ENCODE peak calls at places on chromosome 1, in six cellular contexts. One of them, this sample, is unnamed.

GRCh38 chr1:211511947-211512346 is 20.0 kb upstream of the RD3 start:
- DNase-seq in AG08396: no peak
- DNase-seq in Caco-2: no peak
- DNase-seq in activated CD8-positive, alpha-beta memory T cell treated with anti-CD3 and anti-CD28 coated beads, Interleukin-2, amount 10 ng/mL, durations not matched to agents 7 days and 5 days: no peak
- DNase-seq in activated naive CD4-positive, alpha-beta T cell treated with anti-CD3 and anti-CD28 coated beads, Interleukin-2, amount 50 U/mL, for 72 hours: no peak
- DNase-seq in foreskin fibroblast: peak; percentile 27
- DNase-seq in this sample: no peak

GRCh38 chr1:153404768-153405167 is 11.6 kb upstream of the S100A7A start:
- DNase-seq in AG08396: peak; percentile 33
- DNase-seq in Caco-2: peak; percentile 69
- DNase-seq in activated CD8-positive, alpha-beta memory T cell treated with anti-CD3 and anti-CD28 coated beads, Interleukin-2, amount 10 ng/mL, durations not matched to agents 7 days and 5 days: peak; percentile 62
- DNase-seq in activated naive CD4-positive, alpha-beta T cell treated with anti-CD3 and anti-CD28 coated beads, Interleukin-2, amount 50 U/mL, for 72 hours: peak; percentile 74
- DNase-seq in foreskin fibroblast: peak; percentile 6
- DNase-seq in this sample: peak; percentile 26

GRCh38 chr1:213519098-213519497 is 468.1 kb downstream of the RPS6KC1 start:
- DNase-seq in AG08396: no peak
- DNase-seq in Caco-2: no peak
- DNase-seq in activated CD8-positive, alpha-beta memory T cell treated with anti-CD3 and anti-CD28 coated beads, Interleukin-2, amount 10 ng/mL, durations not matched to agents 7 days and 5 days: no peak
- DNase-seq in activated naive CD4-positive, alpha-beta T cell treated with anti-CD3 and anti-CD28 coated beads, Interleukin-2, amount 50 U/mL, for 72 hours: no peak
- DNase-seq in foreskin fibroblast: no peak
- DNase-seq in this sample: no peak

GRCh38 chr1:51673279-51673678 is 56.4 kb downstream of the OSBPL9 start:
- DNase-seq in AG08396: no peak
- DNase-seq in Caco-2: no peak
- DNase-seq in activated CD8-positive, alpha-beta memory T cell treated with anti-CD3 and anti-CD28 coated beads, Interleukin-2, amount 10 ng/mL, durations not matched to agents 7 days and 5 days: no peak
- DNase-seq in activated naive CD4-positive, alpha-beta T cell treated with anti-CD3 and anti-CD28 coated beads, Interleukin-2, amount 50 U/mL, for 72 hours: no peak
- DNase-seq in foreskin fibroblast: no peak
- DNase-seq in this sample: no peak

GRCh38 chr1:213931804-213932203 is 56.0 kb upstream of the PROX1 start:
- DNase-seq in AG08396: no peak
- DNase-seq in Caco-2: peak; percentile 46
- DNase-seq in activated CD8-positive, alpha-beta memory T cell treated with anti-CD3 and anti-CD28 coated beads, Interleukin-2, amount 10 ng/mL, durations not matched to agents 7 days and 5 days: no peak
- DNase-seq in activated naive CD4-positive, alpha-beta T cell treated with anti-CD3 and anti-CD28 coated beads, Interleukin-2, amount 50 U/mL, for 72 hours: no peak
- DNase-seq in foreskin fibroblast: no peak
- DNase-seq in this sample: peak; percentile 24

GRCh38 chr1:113429461-113430153 is 39.3 kb downstream of the MAGI3 start:
- DNase-seq in AG08396: no peak
- DNase-seq in Caco-2: no peak
- DNase-seq in activated CD8-positive, alpha-beta memory T cell treated with anti-CD3 and anti-CD28 coated beads, Interleukin-2, amount 10 ng/mL, durations not matched to agents 7 days and 5 days: no peak
- DNase-seq in activated naive CD4-positive, alpha-beta T cell treated with anti-CD3 and anti-CD28 coated beads, Interleukin-2, amount 50 U/mL, for 72 hours: no peak
- DNase-seq in foreskin fibroblast: no peak
- DNase-seq in this sample: no peak

GRCh38 chr1:227215863-227216510 is 102.3 kb downstream of the CDC42BPA start:
- DNase-seq in AG08396: no peak
- DNase-seq in Caco-2: no peak
- DNase-seq in activated CD8-positive, alpha-beta memory T cell treated with anti-CD3 and anti-CD28 coated beads, Interleukin-2, amount 10 ng/mL, durations not matched to agents 7 days and 5 days: no peak
- DNase-seq in activated naive CD4-positive, alpha-beta T cell treated with anti-CD3 and anti-CD28 coated beads, Interleukin-2, amount 50 U/mL, for 72 hours: no peak
- DNase-seq in foreskin fibroblast: no peak
- DNase-seq in this sample: no peak

GRCh38 chr1:226520640-226521355 is 27.8 kb upstream of the STUM start:
- DNase-seq in AG08396: no peak
- DNase-seq in Caco-2: no peak
- DNase-seq in activated CD8-positive, alpha-beta memory T cell treated with anti-CD3 and anti-CD28 coated beads, Interleukin-2, amount 10 ng/mL, durations not matched to agents 7 days and 5 days: no peak
- DNase-seq in activated naive CD4-positive, alpha-beta T cell treated with anti-CD3 and anti-CD28 coated beads, Interleukin-2, amount 50 U/mL, for 72 hours: no peak
- DNase-seq in foreskin fibroblast: no peak
- DNase-seq in this sample: no peak